ENCODE peak calls at places on chromosomes 7 and 10, in six cellular contexts. One of them, this sample, is unnamed. For H3K27me3, the result is how much of the 10 kb centered on the place peaks cover.

GRCh38 chr7:2445047-2445446 is 31.2 kb downstream of the GRIFIN start:
- DNase-seq in fibroblast of lung: no peak
- DNase-seq in cardiac muscle cell: no peak
- DNase-seq in HCT116: no peak
- DNase-seq in thyroid gland: no peak
- DNase-seq in lung: no peak
- DNase-seq in this sample: no peak

GRCh38 chr10:63166742-63167258 is 33.7 kb downstream of the NRBF2 start:
- DNase-seq in fibroblast of lung: peak
- DNase-seq in thyroid gland: no peak
- DNase-seq in HCT116: peak
- DNase-seq in lung: no peak
- DNase-seq in cardiac muscle cell: peak
- DNase-seq in this sample: peak

GRCh38 chr10:72255977-72256729 is 17.6 kb upstream of the DDIT4 start:
- DNase-seq in fibroblast of lung: no peak
- DNase-seq in thyroid gland: no peak
- DNase-seq in HCT116: no peak
- DNase-seq in lung: no peak
- DNase-seq in cardiac muscle cell: no peak
- DNase-seq in this sample: no peak

GRCh38 chr7:132218876-132219275 is 357.4 kb downstream of the PLXNA4 start:
- DNase-seq in HCT116: no peak
- DNase-seq in lung: no peak
- DNase-seq in fibroblast of lung: no peak
- DNase-seq in thyroid gland: no peak
- DNase-seq in cardiac muscle cell: no peak
- DNase-seq in this sample: no peak

GRCh38 chr7:157150825-157151412 is 12.2 kb downstream of the UBE3C start:
- DNase-seq in fibroblast of lung: peak
- DNase-seq in thyroid gland: peak
- DNase-seq in cardiac muscle cell: peak
- DNase-seq in lung: peak
- DNase-seq in HCT116: no peak
- DNase-seq in this sample: no peak

GRCh38 chr7:128148676-128149075 is 92.4 kb upstream of the LEP start:
- DNase-seq in cardiac muscle cell: peak
- DNase-seq in HCT116: no peak
- DNase-seq in lung: peak
- DNase-seq in thyroid gland: peak
- DNase-seq in fibroblast of lung: no peak
- DNase-seq in this sample: no peak

GRCh38 chr10:5272065-5272803 is 75.6 kb downstream of the AKR1C4 start:
- DNase-seq in thyroid gland: no peak
- DNase-seq in lung: no peak
- DNase-seq in HCT116: no peak
- DNase-seq in fibroblast of lung: no peak
- DNase-seq in cardiac muscle cell: no peak
- DNase-seq in this sample: no peak

GRCh38 chr7:134954197-134955082 is 31.9 kb upstream of the AGBL3 start:
- DNase-seq in HCT116: peak
- DNase-seq in thyroid gland: no peak
- DNase-seq in cardiac muscle cell: peak
- DNase-seq in lung: no peak
- DNase-seq in fibroblast of lung: peak
- DNase-seq in this sample: no peak

GRCh38 chr10:86795353-86795752 is 38.9 kb downstream of the BMPR1A start:
- DNase-seq in cardiac muscle cell: peak
- DNase-seq in thyroid gland: no peak
- DNase-seq in lung: no peak
- DNase-seq in fibroblast of lung: peak
- DNase-seq in HCT116: peak
- DNase-seq in this sample: no peak

GRCh38 chr7:20327047-20327446 is 3.7 kb upstream of the ITGB8 start:
- DNase-seq in HCT116: no peak
- DNase-seq in thyroid gland: no peak
- DNase-seq in lung: no peak
- DNase-seq in fibroblast of lung: peak
- DNase-seq in cardiac muscle cell: no peak
- DNase-seq in this sample: no peak

GRCh38 chr10:97549587-97550322 is 22.8 kb upstream of the ANKRD2 start:
- DNase-seq in HCT116: no peak
- DNase-seq in fibroblast of lung: no peak
- DNase-seq in thyroid gland: peak
- DNase-seq in lung: no peak
- DNase-seq in cardiac muscle cell: peak
- DNase-seq in this sample: peak

GRCh38 chr10:85650791-85651506 is 715.6 kb downstream of the GRID1 start:
- DNase-seq in thyroid gland: no peak
- DNase-seq in HCT116: no peak
- DNase-seq in lung: no peak
- DNase-seq in fibroblast of lung: no peak
- DNase-seq in cardiac muscle cell: no peak
- DNase-seq in this sample: no peak

GRCh38 chr7:81638216-81638615 is 131.6 kb downstream of the HGF start:
- DNase-seq in HCT116: no peak
- DNase-seq in lung: no peak
- DNase-seq in thyroid gland: no peak
- DNase-seq in fibroblast of lung: peak
- DNase-seq in cardiac muscle cell: no peak
- DNase-seq in this sample: no peak

GRCh38 chr10:24561453-24561852 is 162.2 kb downstream of the ARHGAP21 start:
- DNase-seq in cardiac muscle cell: no peak
- DNase-seq in lung: no peak
- DNase-seq in HCT116: no peak
- DNase-seq in thyroid gland: no peak
- DNase-seq in fibroblast of lung: peak
- DNase-seq in this sample: peak

GRCh38 chr7:7978860-7979259 is 10.3 kb downstream of the GLCCI1 start:
- DNase-seq in lung: no peak
- DNase-seq in thyroid gland: no peak
- DNase-seq in HCT116: no peak
- DNase-seq in cardiac muscle cell: no peak
- DNase-seq in fibroblast of lung: peak
- DNase-seq in this sample: no peak

GRCh38 chr10:103982639-103983038 is 15.7 kb downstream of the SLK start:
- DNase-seq in thyroid gland: no peak
- DNase-seq in fibroblast of lung: peak
- DNase-seq in HCT116: peak
- DNase-seq in lung: no peak
- DNase-seq in cardiac muscle cell: peak
- DNase-seq in this sample: no peak

GRCh38 chr10:89981891-89982290 is 280.5 kb downstream of the KIF20B start:
- DNase-seq in cardiac muscle cell: no peak
- DNase-seq in HCT116: no peak
- DNase-seq in thyroid gland: no peak
- DNase-seq in lung: no peak
- DNase-seq in fibroblast of lung: peak
- DNase-seq in this sample: no peak

GRCh38 chr7:130365511-130366441 is 14.5 kb upstream of the CPA1 start:
- DNase-seq in thyroid gland: peak
- DNase-seq in cardiac muscle cell: no peak
- DNase-seq in HCT116: no peak
- DNase-seq in fibroblast of lung: peak
- DNase-seq in lung: no peak
- DNase-seq in this sample: no peak

GRCh38 chr10:59814878-59815277 is 61.6 kb upstream of the MRLN start:
- DNase-seq in fibroblast of lung: no peak
- DNase-seq in lung: no peak
- DNase-seq in thyroid gland: no peak
- DNase-seq in cardiac muscle cell: no peak
- DNase-seq in HCT116: no peak
- DNase-seq in this sample: no peak

GRCh38 chr7:118214051-118214832 is 10.3 kb upstream of the ANKRD7 start:
- DNase-seq in cardiac muscle cell: no peak
- DNase-seq in thyroid gland: peak
- DNase-seq in HCT116: no peak
- DNase-seq in lung: peak
- DNase-seq in fibroblast of lung: peak
- DNase-seq in this sample: peak

GRCh38 chr10:100882681-100883321 is 30.0 kb upstream of the SLF2 start:
- DNase-seq in HCT116: no peak
- DNase-seq in fibroblast of lung: peak
- DNase-seq in thyroid gland: no peak
- DNase-seq in lung: no peak
- DNase-seq in cardiac muscle cell: no peak
- DNase-seq in this sample: no peak

GRCh38 chr7:133365892-133366291 is 113.0 kb downstream of the EXOC4 start:
- DNase-seq in fibroblast of lung: peak
- DNase-seq in cardiac muscle cell: no peak
- DNase-seq in lung: no peak
- DNase-seq in HCT116: no peak
- DNase-seq in thyroid gland: no peak
- DNase-seq in this sample: no peak

GRCh38 chr10:69988094-69988493 is 64.6 kb upstream of the MACROH2A2 start:
- DNase-seq in HCT116: no peak
- DNase-seq in lung: no peak
- DNase-seq in cardiac muscle cell: no peak
- DNase-seq in fibroblast of lung: no peak
- DNase-seq in thyroid gland: no peak
- DNase-seq in this sample: no peak

GRCh38 chr7:78852951-78853350 is 600.5 kb downstream of the MAGI2 start:
- DNase-seq in thyroid gland: no peak
- DNase-seq in HCT116: no peak
- DNase-seq in fibroblast of lung: peak
- DNase-seq in lung: no peak
- DNase-seq in cardiac muscle cell: no peak
- DNase-seq in this sample: no peak

GRCh38 chr7:1361756-1362125 is 97.5 kb downstream of the MICALL2 start:
- DNase-seq in HCT116: no peak
- DNase-seq in cardiac muscle cell: no peak
- DNase-seq in lung: no peak
- DNase-seq in fibroblast of lung: no peak
- DNase-seq in thyroid gland: no peak
- DNase-seq in this sample: no peak

GRCh38 chr7:122833888-122834570 is 52.2 kb downstream of the CADPS2 start:
- DNase-seq in cardiac muscle cell: no peak
- DNase-seq in thyroid gland: no peak
- DNase-seq in lung: no peak
- DNase-seq in fibroblast of lung: no peak
- DNase-seq in HCT116: no peak
- DNase-seq in this sample: peak

GRCh38 chr7:80640841-80641240 is 2.4 kb downstream of the CD36 start:
- DNase-seq in thyroid gland: no peak
- DNase-seq in fibroblast of lung: peak
- DNase-seq in HCT116: no peak
- DNase-seq in cardiac muscle cell: no peak
- DNase-seq in lung: no peak
- DNase-seq in this sample: no peak

GRCh38 chr7:17802056-17802455 is 138.2 kb downstream of the SNX13 start:
- DNase-seq in HCT116: no peak
- DNase-seq in fibroblast of lung: peak
- DNase-seq in cardiac muscle cell: no peak
- DNase-seq in thyroid gland: no peak
- DNase-seq in lung: no peak
- DNase-seq in this sample: no peak

GRCh38 chr10:29256019-29256418 is 32.9 kb upstream of the LYZL1 start:
- DNase-seq in thyroid gland: no peak
- DNase-seq in fibroblast of lung: no peak
- DNase-seq in cardiac muscle cell: no peak
- DNase-seq in HCT116: no peak
- DNase-seq in lung: no peak
- DNase-seq in this sample: no peak
- H3K27me3 ChIP-seq in thyroid gland: under half
- H3K27me3 ChIP-seq in fibroblast of lung: under half
- H3K27me3 ChIP-seq in cardiac muscle cell: under half
- H3K27me3 ChIP-seq in HCT116: half or more
- H3K27me3 ChIP-seq in lung: under half
- H3K27me3 ChIP-seq in this sample: under half

DNA sequence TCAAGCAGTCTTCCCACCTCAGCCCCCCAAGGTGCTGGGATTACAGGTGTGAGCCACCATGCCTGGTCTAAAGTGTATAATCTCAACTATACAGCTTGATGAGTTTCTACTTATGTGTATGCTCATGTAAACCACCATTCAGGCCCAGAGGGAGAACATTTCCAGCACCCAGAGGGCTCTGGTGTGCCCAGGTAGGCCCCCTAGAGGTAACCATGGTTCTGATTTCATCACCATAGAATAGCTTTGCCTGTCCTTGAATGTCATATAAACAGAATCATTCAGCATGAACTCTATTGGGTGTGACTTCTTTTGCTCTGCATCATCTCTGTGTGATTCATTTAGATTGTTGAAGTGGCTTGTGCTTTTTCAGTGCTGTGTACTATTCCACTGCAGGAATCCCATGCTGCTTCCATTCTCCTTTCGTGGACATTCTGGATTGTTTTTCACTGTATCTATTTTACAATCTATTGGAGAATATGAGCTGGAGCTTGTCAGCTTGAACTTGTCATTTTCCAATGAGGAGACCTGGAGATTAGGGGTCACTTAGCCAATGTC is 35.2 kb downstream of the COL26A1 start:
- DNase-seq in thyroid gland: no peak
- DNase-seq in HCT116: no peak
- DNase-seq in fibroblast of lung: no peak
- DNase-seq in lung: no peak
- DNase-seq in cardiac muscle cell: no peak
- DNase-seq in this sample: no peak
- TF ChIP-seq CTCF in thyroid gland: no peak
- TF ChIP-seq CTCF in HCT116: peak
- TF ChIP-seq CTCF in fibroblast of lung: no peak
- TF ChIP-seq CTCF in lung: no peak
- TF ChIP-seq CTCF in cardiac muscle cell: no peak
- TF ChIP-seq CTCF in this sample: no peak

DNA sequence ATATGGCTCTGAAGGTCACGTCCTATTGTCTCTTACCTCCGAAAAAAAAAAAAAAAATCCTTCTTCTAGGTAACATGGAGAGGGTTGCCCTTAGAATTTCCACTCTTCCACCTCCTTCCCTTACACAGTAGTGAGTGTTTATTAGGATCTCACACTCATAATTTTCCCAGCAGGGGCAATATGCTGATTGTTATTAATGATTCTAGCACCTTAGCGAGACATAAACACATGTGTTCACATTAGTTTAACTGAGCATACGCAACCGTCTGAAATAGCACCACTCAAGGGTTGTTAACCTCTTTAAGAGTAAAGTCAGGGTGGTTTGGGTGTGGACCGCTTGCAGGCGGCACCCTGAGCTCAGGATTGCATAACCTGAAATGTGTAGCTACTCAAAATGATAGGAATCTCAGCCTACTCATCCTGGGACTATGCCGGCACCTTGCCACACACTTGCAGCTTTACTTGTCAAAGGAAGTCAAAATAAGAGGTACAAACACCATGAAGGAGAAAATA is 52.2 kb downstream of the CPEB3 start:
- DNase-seq in lung: peak
- DNase-seq in fibroblast of lung: peak
- DNase-seq in cardiac muscle cell: no peak
- DNase-seq in HCT116: no peak
- DNase-seq in thyroid gland: peak
- DNase-seq in this sample: peak
- H3K27me3 ChIP-seq in lung: under half
- H3K27me3 ChIP-seq in fibroblast of lung: under half
- H3K27me3 ChIP-seq in cardiac muscle cell: under half
- H3K27me3 ChIP-seq in HCT116: under half
- H3K27me3 ChIP-seq in thyroid gland: under half
- H3K27me3 ChIP-seq in this sample: under half

GRCh38 chr7:155631155-155631554 is 13.3 kb upstream of the RBM33 start:
- DNase-seq in HCT116: no peak
- DNase-seq in lung: no peak
- DNase-seq in fibroblast of lung: no peak
- DNase-seq in thyroid gland: no peak
- DNase-seq in cardiac muscle cell: no peak
- DNase-seq in this sample: no peak
- TF ChIP-seq CTCF in HCT116: peak
- TF ChIP-seq CTCF in lung: no peak
- TF ChIP-seq CTCF in fibroblast of lung: no peak
- TF ChIP-seq CTCF in thyroid gland: no peak
- TF ChIP-seq CTCF in cardiac muscle cell: no peak
- TF ChIP-seq CTCF in this sample: no peak